ENCODE peak calls at places on chromosomes 13 and 19, in nine cellular contexts. D is AG04449; V is activated T-cell treated with anti-CD3 and anti-CD28 coated beads for 48 hours; P is NCI-H345; N is T47D; J is Calu3; E is suprapubic skin; I is stimulated activated CD8-positive, alpha-beta memory T cell treated with anti-CD3 and anti-CD28 coated beads, Interleukin-4, amount 100 ng/mL, for 1 hour; R is T-helper 9 cell. K is an unnamed sample.

GRCh38 chr13:76769238-76769859 is 116.9 kb downstream of the KCTD12 start:
- DNase-seq in D (no peak), V (no peak), P (no peak), N (no peak), J (no peak), E (no peak), I (no peak), R (no peak), K (no peak)

GRCh38 chr19:33646306-33646705 is 24.6 kb downstream of the CHST8 start:
- DNase-seq in D (no peak), V (no peak), P (no peak), N (no peak), J (no peak), E (peak), I (no peak), R (no peak), K (no peak)

GRCh38 chr19:15466851-15467733 is 2.7 kb upstream of the RASAL3 start:
- DNase-seq in D (no peak), V (peak), P (no peak), N (no peak), J (no peak), E (no peak), I (peak), R (peak), K (no peak)

GRCh38 chr19:39500543-39500942 is 1.8 kb downstream of the DLL3 start:
- DNase-seq in D (no peak), V (no peak), P (no peak), N (no peak), J (no peak), E (no peak), I (no peak), R (no peak), K (no peak)

GRCh38 chr13:94825507-94825906 is 113.2 kb upstream of the SOX21 start:
- DNase-seq in D (no peak), V (no peak), P (peak), N (no peak), J (no peak), E (peak), I (no peak), R (no peak), K (no peak)

GRCh38 chr19:16044746-16045145 is 31.5 kb upstream of the TPM4 start:
- DNase-seq in D (no peak), V (no peak), P (no peak), N (no peak), J (no peak), E (no peak), I (no peak), R (no peak), K (no peak)

GRCh38 chr19:29666634-29667389 is 1.6 kb downstream of the PLEKHF1 start:
- DNase-seq in D (no peak), V (no peak), P (no peak), N (no peak), J (no peak), E (peak), I (no peak), R (no peak), K (peak)

GRCh38 chr13:79108914-79109643 is 297.0 kb downstream of the RBM26 start:
- DNase-seq in D (no peak), V (no peak), P (peak), N (no peak), J (no peak), E (no peak), I (no peak), R (no peak), K (no peak)

GRCh38 chr19:30870861-30871260 is 478.4 kb downstream of the TSHZ3 start:
- DNase-seq in D (no peak), V (no peak), P (no peak), N (no peak), J (no peak), E (no peak), I (no peak), R (no peak), K (no peak)

GRCh38 chr13:45206340-45206739 is 5.5 kb upstream of the KCTD4 start:
- DNase-seq in D (peak), V (no peak), P (no peak), N (no peak), J (no peak), E (no peak), I (no peak), R (no peak), K (no peak)

GRCh38 chr19:48169585-48169973 is 565 bp downstream of the LIG1 start:
- DNase-seq in D (no peak), V (peak), P (peak), N (peak), J (peak), E (peak), I (peak), R (peak), K (peak)

GRCh38 chr19:2309734-2310362 is 1.9 kb upstream of the LINGO3 start:
- DNase-seq in D (no peak), V (no peak), P (peak), N (no peak), J (no peak), E (peak), I (no peak), R (no peak), K (no peak)

GRCh38 chr19:40312533-40312932 is 27.4 kb upstream of the AKT2 start:
- DNase-seq in D (no peak), V (no peak), P (no peak), N (no peak), J (no peak), E (peak), I (no peak), R (no peak), K (no peak)

GRCh38 chr19:43681826-43682225 is 11.9 kb upstream of the PLAUR start:
- DNase-seq in D (no peak), V (no peak), P (no peak), N (no peak), J (no peak), E (no peak), I (no peak), R (no peak), K (no peak)

GRCh38 chr13:111862836-111863815 is 203.8 kb upstream of the SOX1 start:
- DNase-seq in D (no peak), V (no peak), P (no peak), N (no peak), J (no peak), E (no peak), I (no peak), R (no peak), K (no peak)

GRCh38 chr19:6423499-6424189 is 967 bp downstream of the KHSRP start:
- DNase-seq in D (peak), V (peak), P (no peak), N (peak), J (peak), E (no peak), I (no peak), R (no peak), K (no peak)

GRCh38 chr19:1206063-1206732 is 620 bp downstream of the STK11 start:
- DNase-seq in D (no peak), V (no peak), P (no peak), N (no peak), J (no peak), E (no peak), I (no peak), R (no peak), K (no peak)

GRCh38 chr19:48633148-48634035 is 3.8 kb downstream of the DBP start:
- DNase-seq in D (no peak), V (no peak), P (no peak), N (no peak), J (no peak), E (peak), I (no peak), R (no peak), K (no peak)

GRCh38 chr13:27174766-27175455 is 3.3 kb upstream of the USP12 start:
- DNase-seq in D (no peak), V (no peak), P (no peak), N (no peak), J (no peak), E (no peak), I (no peak), R (no peak), K (no peak)

GRCh38 chr13:35957174-35957867 is 173.9 kb downstream of the DCLK1 start:
- DNase-seq in D (no peak), V (no peak), P (no peak), N (no peak), J (no peak), E (no peak), I (no peak), R (no peak), K (no peak)